ENCODE peak calls at places on chromosomes 7 and 10, in six cellular contexts. D is colonic mucosa, N is adipocyte, T is cardiac muscle cell, I is psoas muscle, G is heart left ventricle. S is an unnamed sample. For H3K4me1 and H3K9me3, the result is how much of the 10 kb centered on the place peaks cover.

GRCh38 chr10:30531751-30532530 is 97.6 kb downstream of the LYZL2 start:
- DNase-seq in D (no peak), N (no peak), T (no peak), I (no peak), G (no peak), S (no peak)

GRCh38 chr7:137443616-137444015 is 100.1 kb upstream of the PTN start:
- DNase-seq in D (no peak), N (peak), T (peak), I (no peak), G (no peak), S (no peak)

GRCh38 chr7:151408839-151409554 is 841 bp downstream of the WDR86 start:
- DNase-seq in D (no peak), N (no peak), T (peak), I (no peak), G (no peak), S (no peak)

GRCh38 chr10:94043431-94043990 is 49.8 kb downstream of the PLCE1 start:
- DNase-seq in D (no peak), N (no peak), T (no peak), I (no peak), G (no peak), S (no peak)

GRCh38 chr7:97018126-97018601 is 6.5 kb downstream of the DLX5 start:
- DNase-seq in D (no peak), N (no peak), T (no peak), I (no peak), G (no peak), S (no peak)

GRCh38 chr7:157389951-157390730 is 53.3 kb downstream of the DNAJB6 start:
- DNase-seq in D (no peak), N (peak), T (peak), I (no peak), G (peak), S (no peak)

GRCh38 chr10:95693668-95694534 is at the start of gene TCTN3:
- DNase-seq in D (peak), N (peak), T (peak), I (peak), G (peak), S (peak)

GRCh38 chr10:78894841-78895195 is 173.9 kb upstream of the ZMIZ1 start:
- DNase-seq in D (no peak), N (no peak), T (no peak), I (no peak), G (no peak), S (no peak)

GRCh38 chr7:132654150-132654549 is 77.9 kb upstream of the PLXNA4 start:
- DNase-seq in D (no peak), N (peak), T (peak), I (no peak), G (no peak), S (no peak)

GRCh38 chr10:131698232-131698631 is 202.6 kb upstream of the PPP2R2D start:
- DNase-seq in D (no peak), N (no peak), T (no peak), I (no peak), G (no peak), S (no peak)

GRCh38 chr7:150329331-150330106 is 6.2 kb upstream of the ACTR3C start:
- DNase-seq in D (no peak), N (no peak), T (no peak), I (no peak), G (no peak), S (no peak)

GRCh38 chr10:131207584-131208532 is 103.7 kb downstream of the TCERG1L start:
- DNase-seq in D (no peak), N (no peak), T (no peak), I (no peak), G (no peak), S (peak)

GRCh38 chr10:88702848-88703597 is 3.0 kb upstream of the LIPK start:
- DNase-seq in D (peak), N (no peak), T (peak), I (no peak), G (no peak), S (peak)

GRCh38 chr7:158109364-158110033 is 478.1 kb downstream of the PTPRN2 start:
- DNase-seq in D (no peak), N (no peak), T (no peak), I (no peak), G (no peak), S (peak)

GRCh38 chr7:104328308-104328969 is at the start of gene LHFPL3:
- DNase-seq in D (peak), N (peak), T (peak), I (no peak), G (no peak), S (no peak)

GRCh38 chr10:93150289-93150688 is 76.6 kb downstream of the CYP26A1 start:
- DNase-seq in D (no peak), N (no peak), T (peak), I (no peak), G (no peak), S (no peak)

GRCh38 chr10:17660921-17661320 is 17.0 kb downstream of the STAM start:
- DNase-seq in D (no peak), N (peak), T (no peak), I (no peak), G (no peak), S (no peak)

GRCh38 chr10:100934084-100934659 is 21.4 kb downstream of the SLF2 start:
- DNase-seq in D (no peak), N (no peak), T (peak), I (no peak), G (no peak), S (no peak)

GRCh38 chr7:118671149-118671548 is 446.6 kb downstream of the ANKRD7 start:
- DNase-seq in D (no peak), N (no peak), T (no peak), I (no peak), G (no peak), S (no peak)

GRCh38 chr7:122291189-122291588 is 13.4 kb downstream of the FEZF1 start:
- DNase-seq in D (no peak), N (no peak), T (no peak), I (no peak), G (no peak), S (no peak)

GRCh38 chr7:114938785-114939184 is 16.9 kb downstream of the MDFIC start:
- DNase-seq in D (no peak), N (no peak), T (no peak), I (no peak), G (no peak), S (no peak)

GRCh38 chr10:113706623-113707022 is 26.9 kb downstream of the CASP7 start:
- DNase-seq in D (no peak), N (no peak), T (no peak), I (no peak), G (no peak), S (no peak)

GRCh38 chr10:10772411-10772810 is 245.3 kb upstream of the CELF2 start:
- DNase-seq in D (no peak), N (no peak), T (no peak), I (no peak), G (no peak), S (no peak)

GRCh38 chr10:13224210-13224995 is 9.8 kb downstream of the UCMA start:
- DNase-seq in D (no peak), N (no peak), T (peak), I (no peak), G (no peak), S (no peak)

GRCh38 chr7:30914611-30915601 is 3.3 kb downstream of the AQP1 start:
- DNase-seq in D (no peak), N (peak), T (peak), I (peak), G (peak), S (no peak)

GRCh38 chr7:99451936-99452335 is 13.2 kb downstream of the CPSF4 start:
- DNase-seq in D (no peak), N (no peak), T (no peak), I (no peak), G (peak), S (no peak)

GRCh38 chr7:11737723-11738122 is 94.3 kb downstream of the THSD7A start:
- DNase-seq in D (no peak), N (peak), T (no peak), I (no peak), G (no peak), S (no peak)

GRCh38 chr10:78300526-78300925 is 266.9 kb downstream of the RPS24 start:
- DNase-seq in D (no peak), N (no peak), T (no peak), I (no peak), G (no peak), S (no peak)

GRCh38 chr7:50687575-50688261 is 95.0 kb downstream of the GRB10 start:
- DNase-seq in D (no peak), N (peak), T (peak), I (no peak), G (no peak), S (no peak)

GRCh38 chr10:102814456-102814871 is 22.7 kb downstream of the CYP17A1 start:
- DNase-seq in D (no peak), N (no peak), T (peak), I (peak), G (peak), S (peak)

GRCh38 chr7:116340201-116340847 is 130.0 kb downstream of the TES start:
- DNase-seq in D (no peak), N (no peak), T (peak), I (no peak), G (no peak), S (no peak)

GRCh38 chr10:50577681-50578350 is 45.9 kb downstream of the SGMS1 start:
- DNase-seq in D (peak), N (peak), T (peak), I (no peak), G (peak), S (peak)

GRCh38 chr7:142130282-142130681 is 18.8 kb downstream of the MGAM2 start:
- DNase-seq in D (no peak), N (no peak), T (no peak), I (no peak), G (no peak), S (no peak)

GRCh38 chr10:30094601-30095000 is 35.2 kb upstream of the JCAD start:
- DNase-seq in D (no peak), N (no peak), T (no peak), I (no peak), G (no peak), S (no peak)

GRCh38 chr10:60433684-60434083 is 44.0 kb upstream of the ANK3 start:
- DNase-seq in D (no peak), N (peak), T (peak), I (no peak), G (no peak), S (no peak)

GRCh38 chr7:80170445-80170844 is 35.8 kb downstream of the GNAI1 start:
- DNase-seq in D (no peak), N (no peak), T (no peak), I (no peak), G (no peak), S (no peak)

GRCh38 chr10:68330852-68331454 is 911 bp upstream of the HNRNPH3 start:
- DNase-seq in D (peak), N (no peak), T (peak), I (peak), G (peak), S (no peak)

GRCh38 chr7:86600506-86601290 is 43.0 kb upstream of the GRM3 start:
- DNase-seq in D (no peak), N (no peak), T (no peak), I (no peak), G (no peak), S (no peak)

DNA sequence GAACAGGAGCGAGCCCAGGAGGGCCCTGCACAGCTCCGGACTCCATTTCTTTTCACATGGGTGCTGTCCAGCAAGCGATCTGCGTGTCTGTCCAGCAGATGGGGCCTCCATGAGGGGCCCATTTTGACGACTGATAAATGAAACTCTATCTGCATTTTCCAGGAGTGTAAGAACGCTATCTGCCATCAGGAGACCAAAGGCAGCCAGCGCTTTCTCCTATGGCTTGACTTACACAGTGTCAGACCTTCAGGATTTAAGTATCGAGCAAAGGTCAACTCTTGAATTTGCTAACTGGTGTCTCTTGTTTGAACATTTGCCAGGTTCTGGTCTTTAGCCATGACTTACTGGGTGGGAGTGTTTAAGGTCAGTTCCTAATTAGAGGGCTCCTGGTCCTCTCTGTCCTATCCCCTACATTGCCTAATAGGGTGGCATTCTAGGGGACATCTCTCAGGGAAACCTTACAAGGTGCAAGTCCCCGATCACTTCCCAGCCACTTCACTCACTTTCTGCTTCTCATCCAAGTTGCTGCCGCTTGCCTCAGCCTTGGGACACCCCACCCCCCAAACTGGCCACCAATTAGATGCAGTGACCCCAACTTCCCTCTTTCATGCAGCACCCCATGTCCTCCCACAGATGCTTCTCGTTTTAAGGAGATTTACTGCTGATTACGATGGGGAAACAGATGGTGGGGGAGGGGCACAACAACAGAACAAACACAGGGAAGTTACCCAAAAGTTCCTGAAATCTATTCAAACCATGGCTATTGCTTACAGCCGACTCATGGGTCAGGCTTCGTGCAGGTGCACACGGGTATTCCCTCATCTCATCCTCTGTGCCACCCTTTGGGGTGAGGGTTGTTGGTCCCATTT is 20.0 kb downstream of the VSIR start:
- DNase-seq in D (peak), N (no peak), T (no peak), I (no peak), G (peak), S (no peak)
- H3K4me1 ChIP-seq in D (under half), N (under half), T (under half), I (half or more), G (under half), S (under half)

GRCh38 chr10:72953687-72954086 is 919 bp downstream of the PLA2G12B start:
- DNase-seq in D (no peak), N (peak), T (peak), I (no peak), G (no peak), S (no peak)
- H3K9me3 ChIP-seq in D (under half), N (under half), T (under half), I (under half), G (under half), S (under half)

GRCh38 chr7:101119876-101120275 is 7.0 kb upstream of the SERPINE1 start:
- DNase-seq in D (no peak), N (no peak), T (peak), I (no peak), G (no peak), S (no peak)
- H3K4me1 ChIP-seq in D (under half), N (half or more), T (under half), I (under half), G (under half), S (under half)

DNA sequence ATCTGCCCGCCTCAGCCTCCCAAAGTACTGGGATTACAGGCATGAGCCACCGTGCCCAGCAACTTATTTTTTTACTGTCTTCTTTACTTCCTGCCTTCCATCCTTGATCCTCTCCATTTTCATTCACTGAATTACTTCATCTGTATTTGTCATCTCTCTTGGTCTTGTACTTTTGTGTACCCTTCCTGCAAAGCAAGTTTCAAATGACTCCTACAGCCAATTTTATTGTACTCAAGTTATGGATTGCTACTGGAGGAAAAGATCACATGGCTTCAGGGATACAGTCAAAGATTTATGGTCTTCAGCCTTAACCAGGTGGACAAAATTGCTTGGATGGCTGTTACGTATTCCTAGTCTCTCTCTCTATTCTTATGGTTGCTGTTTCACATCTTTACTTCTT is 22.6 kb downstream of the SEPTIN7 start:
- DNase-seq in D (no peak), N (no peak), T (no peak), I (no peak), G (no peak), S (no peak)
- H3K9me3 ChIP-seq in D (under half), N (under half), T (under half), I (under half), G (under half), S (under half)

GRCh38 chr10:85916999-85917573 is 449.5 kb downstream of the GRID1 start:
- DNase-seq in D (no peak), N (no peak), T (no peak), I (no peak), G (no peak), S (no peak)
- H3K4me1 ChIP-seq in D (under half), N (under half), T (under half), I (under half), G (under half), S (half or more)

DNA sequence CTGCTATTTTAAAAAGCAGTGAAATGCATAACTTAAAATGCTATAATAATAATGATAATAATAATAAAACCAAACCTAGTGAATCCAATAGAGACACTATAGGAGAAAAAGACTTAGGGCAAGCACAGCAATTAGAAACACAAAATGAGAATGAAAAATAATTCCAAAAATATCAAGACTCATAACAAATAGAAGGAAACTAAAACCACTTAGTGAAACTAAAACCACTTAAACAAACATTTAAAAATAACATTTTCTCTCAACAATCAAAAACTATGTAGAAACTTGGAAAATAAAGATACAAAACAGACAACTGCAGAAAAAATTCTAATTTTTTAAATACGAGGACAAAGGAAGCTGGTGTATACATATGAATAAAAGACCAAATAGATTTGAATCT is 655.2 kb upstream of the NRG3 start:
- DNase-seq in D (no peak), N (no peak), T (no peak), I (no peak), G (no peak), S (no peak)
- H3K9me3 ChIP-seq in D (under half), N (under half), T (under half), I (under half), G (under half), S (under half)

GRCh38 chr7:94245500-94245899 is 149.2 kb upstream of the COL1A2 start:
- DNase-seq in D (no peak), N (no peak), T (no peak), I (no peak), G (no peak), S (no peak)
- H3K4me1 ChIP-seq in D (under half), N (under half), T (under half), I (under half), G (under half), S (under half)

GRCh38 chr7:64602518-64602917 is 39.6 kb upstream of the ZNF680 start:
- DNase-seq in D (no peak), N (no peak), T (peak), I (no peak), G (no peak), S (no peak)
- H3K9me3 ChIP-seq in D (under half), N (under half), T (under half), I (under half), G (under half), S (under half)

S was measured in stomach.